ENCODE peak calls at places on chromosomes 12 and 14, in five cellular contexts. D, O, Q, K and N are unnamed samples.

GRCh38 chr12:126493366-126494108 is 1428.3 kb downstream of the AACS start:
- DNase-seq in O (no peak), Q (no peak), D (no peak), K (peak), N (no peak)

GRCh38 chr12:92942905-92943304 is 13.8 kb upstream of the EEA1 start:
- DNase-seq in O (peak), K (no peak), Q (peak), D (no peak), N (no peak)

GRCh38 chr14:100237735-100238418 is 1.1 kb upstream of the YY1 start:
- DNase-seq in D (no peak), Q (peak), O (peak), K (peak), N (no peak)

GRCh38 chr12:66351301-66351700 is 49.0 kb downstream of the HELB start:
- DNase-seq in Q (no peak), O (no peak), K (no peak), D (no peak), N (no peak)

GRCh38 chr12:80183939-80184338 is 84.6 kb downstream of the OTOGL start:
- DNase-seq in O (peak), K (no peak), Q (peak), D (no peak), N (no peak)

GRCh38 chr14:32224731-32225377 is 21.8 kb upstream of the RNU6-8 start:
- DNase-seq in D (no peak), K (peak), O (peak), Q (peak), N (no peak)

GRCh38 chr12:6292606-6293005 is 17.9 kb upstream of the PLEKHG6 start:
- DNase-seq in D (no peak), K (no peak), O (peak), Q (peak), N (no peak)

GRCh38 chr14:99514552-99515300 is 33.5 kb downstream of the CCNK start:
- DNase-seq in D (no peak), K (no peak), Q (no peak), O (no peak), N (no peak)

GRCh38 chr12:121490401-121491257 is 90.2 kb downstream of the KDM2B start:
- DNase-seq in O (no peak), D (no peak), K (no peak), Q (no peak), N (no peak)

GRCh38 chr12:107597695-107598410 is 87.7 kb upstream of the PWP1 start:
- DNase-seq in O (no peak), Q (no peak), K (no peak), D (no peak), N (no peak)

GRCh38 chr14:88791629-88792571 is 853 bp downstream of the EML5 start:
- DNase-seq in Q (peak), K (no peak), D (no peak), O (no peak), N (no peak)

GRCh38 chr12:78793491-78793890 is 71.1 kb upstream of the SYT1 start:
- DNase-seq in K (no peak), D (no peak), Q (no peak), O (peak), N (no peak)

GRCh38 chr14:63745858-63746425 is 18.1 kb upstream of the SGPP1 start:
- DNase-seq in O (no peak), D (no peak), Q (no peak), K (peak), N (no peak)

GRCh38 chr12:21353948-21354347 is 18.8 kb upstream of the IAPP start:
- DNase-seq in K (no peak), D (no peak), Q (no peak), O (no peak), N (no peak)

GRCh38 chr12:70983692-70984091 is 63.2 kb upstream of the PTPRR start:
- DNase-seq in O (peak), Q (no peak), K (no peak), D (no peak), N (no peak)

GRCh38 chr14:104794099-104794498 is 1.4 kb downstream of the AKT1 start:
- DNase-seq in D (peak), O (peak), Q (peak), K (no peak), N (no peak)

GRCh38 chr12:131035268-131035681 is 81.6 kb downstream of the ADGRD1 start:
- DNase-seq in Q (no peak), K (peak), O (no peak), D (no peak), N (no peak)

GRCh38 chr14:57574617-57575288 is 81.1 kb upstream of the CCDC198 start:
- DNase-seq in Q (no peak), D (no peak), K (peak), O (no peak), N (no peak)

GRCh38 chr14:94681300-94682060 is 69.3 kb downstream of the SERPINA3 start:
- DNase-seq in Q (peak), D (no peak), K (peak), O (peak), N (no peak)

GRCh38 chr12:52189376-52190174 is 2.2 kb downstream of the KRT80 start:
- DNase-seq in D (no peak), K (no peak), O (peak), Q (peak), N (no peak)

GRCh38 chr12:120262852-120263724 is 2.4 kb downstream of the PXN start:
- DNase-seq in Q (peak), O (peak), D (no peak), K (no peak), N (no peak)

GRCh38 chr12:65675141-65675621 is 149.1 kb upstream of the HMGA2 start:
- DNase-seq in Q (no peak), D (no peak), O (no peak), K (no peak), N (no peak)

GRCh38 chr14:91872517-91873470 is 5.5 kb upstream of the TC2N start:
- DNase-seq in Q (no peak), O (peak), K (no peak), D (no peak), N (peak)

GRCh38 chr14:68734231-68734732 is 58.6 kb downstream of the ZFP36L1 start:
- DNase-seq in K (no peak), D (no peak), Q (no peak), O (no peak), N (peak)

GRCh38 chr12:123223241-123223668 is 9.7 kb downstream of the MPHOSPH9 start:
- DNase-seq in D (no peak), K (no peak), O (no peak), Q (no peak), N (peak)

GRCh38 chr14:81562818-81563217 is 29.2 kb upstream of the SEL1L start:
- DNase-seq in K (no peak), Q (no peak), O (no peak), D (no peak), N (no peak)

GRCh38 chr14:92609955-92610354 is 96.4 kb downstream of the RIN3 start:
- DNase-seq in O (no peak), K (peak), D (no peak), Q (no peak), N (no peak)

GRCh38 chr14:55026793-55027560 is at the start of the genes SOCS4 and WDHD1:
- DNase-seq in D (peak), K (peak), Q (peak), O (peak), N (peak)

GRCh38 chr14:101475468-101476257 is 85.6 kb upstream of the DIO3 start:
- DNase-seq in K (no peak), O (peak), Q (peak), D (no peak), N (no peak)

GRCh38 chr12:13024151-13024946 is 19.8 kb upstream of the FAM234B start:
- DNase-seq in O (peak), D (no peak), K (peak), Q (peak), N (no peak)

GRCh38 chr14:90405755-90406154 is 8.9 kb downstream of the CALM1 start:
- DNase-seq in Q (no peak), K (no peak), O (no peak), D (no peak), N (no peak)

GRCh38 chr12:42213023-42213422 is 25.0 kb downstream of the YAF2 start:
- DNase-seq in D (no peak), O (no peak), K (peak), Q (peak), N (no peak)

GRCh38 chr14:88554458-88555286 is at the start of gene PTPN21:
- DNase-seq in Q (peak), K (no peak), D (peak), O (peak), N (no peak)

GRCh38 chr14:62053188-62053587 is 291.0 kb downstream of the SNAPC1 start:
- DNase-seq in D (no peak), O (peak), Q (no peak), K (no peak), N (no peak)

GRCh38 chr12:57825451-57825850 is 6.9 kb upstream of the AVIL start:
- DNase-seq in K (no peak), O (no peak), D (no peak), Q (no peak), N (no peak)

GRCh38 chr12:53791735-53792326 is 40.1 kb upstream of the CISTR start:
- DNase-seq in Q (peak), D (no peak), O (peak), K (peak), N (no peak)

GRCh38 chr14:52700701-52701172 is 5.4 kb upstream of the ERO1A start:
- DNase-seq in K (no peak), O (no peak), D (no peak), Q (peak), N (no peak)

GRCh38 chr14:90624228-90624627 is 192.0 kb downstream of the TTC7B start:
- DNase-seq in O (peak), D (no peak), K (no peak), Q (peak), N (no peak)

GRCh38 chr12:1606021-1606622 is 11.7 kb upstream of the FBXL14 start:
- DNase-seq in D (no peak), O (peak), K (peak), Q (peak), N (peak)

GRCh38 chr12:128844031-128844635 is 9.1 kb upstream of the GLT1D1 start:
- DNase-seq in D (no peak), O (no peak), K (no peak), Q (no peak), N (no peak)